ENCODE peak calls at places on chromosomes 3 and 15, in six cellular contexts. S, I, N, E, W and X are unnamed samples.

GRCh38 chr3:16993227-16993626 is 108.5 kb downstream of the PLCL2 start:
- DNase-seq in W (no peak), N (no peak), I (no peak), E (no peak), S (no peak), X (no peak)

GRCh38 chr3:139893963-139894637 is 40.9 kb upstream of the CLSTN2 start:
- DNase-seq in I (no peak), E (no peak), W (no peak), N (no peak), S (no peak), X (no peak)

GRCh38 chr3:123602325-123602724 is 17.5 kb upstream of the HACD2 start:
- DNase-seq in S (no peak), I (peak), E (peak), N (no peak), W (no peak), X (peak)

GRCh38 chr15:68924866-68925599 is 5.3 kb upstream of the SPESP1 start:
- DNase-seq in N (peak), I (peak), S (peak), E (peak), W (peak), X (peak)

GRCh38 chr3:38576131-38577088 is 73.1 kb downstream of the SCN5A start:
- DNase-seq in N (no peak), E (no peak), W (no peak), I (no peak), S (no peak), X (no peak)

GRCh38 chr3:74739242-74739641 is 124.8 kb upstream of the CNTN3 start:
- DNase-seq in S (no peak), E (no peak), I (no peak), N (no peak), W (no peak), X (no peak)

GRCh38 chr15:70322051-70322668 is 224.4 kb upstream of the TLE3 start:
- DNase-seq in I (no peak), E (no peak), N (no peak), W (no peak), S (peak), X (no peak)

GRCh38 chr3:32443471-32443870 is 51.8 kb downstream of the CMTM7 start:
- DNase-seq in I (peak), S (no peak), E (no peak), N (no peak), W (no peak), X (peak)

GRCh38 chr3:180284331-180285110 is 247.8 kb upstream of the PEX5L start:
- DNase-seq in E (no peak), W (no peak), S (no peak), N (no peak), I (no peak), X (no peak)

GRCh38 chr3:170714151-170714550 is 128.3 kb upstream of the SLC7A14 start:
- DNase-seq in S (no peak), W (no peak), N (no peak), I (no peak), E (no peak), X (no peak)

GRCh38 chr3:65083240-65083639 is 395.4 kb upstream of the ADAMTS9 start:
- DNase-seq in S (no peak), W (no peak), N (no peak), E (no peak), I (no peak), X (no peak)

GRCh38 chr3:131033480-131034080 is 6.9 kb downstream of the NEK11 start:
- DNase-seq in I (peak), W (peak), S (no peak), E (peak), N (peak), X (peak)

GRCh38 chr3:101070260-101071121 is 77.3 kb upstream of the ABI3BP start:
- DNase-seq in W (peak), E (peak), I (peak), N (peak), S (peak), X (peak)

GRCh38 chr15:68442041-68442440 is 10.1 kb upstream of the ITGA11 start:
- DNase-seq in S (no peak), E (no peak), N (no peak), I (no peak), W (no peak), X (no peak)

GRCh38 chr3:23607184-23607847 is 198.4 kb upstream of the UBE2E1 start:
- DNase-seq in E (no peak), I (no peak), W (no peak), S (no peak), N (no peak), X (no peak)

GRCh38 chr3:48543271-48543866 is 13.2 kb downstream of the PFKFB4 start:
- DNase-seq in S (no peak), N (peak), I (no peak), W (no peak), E (no peak), X (no peak)
- TF ChIP-seq JUND in S (no peak), N (no peak), I (no peak), W (no peak), E (no peak), X (no peak)

DNA sequence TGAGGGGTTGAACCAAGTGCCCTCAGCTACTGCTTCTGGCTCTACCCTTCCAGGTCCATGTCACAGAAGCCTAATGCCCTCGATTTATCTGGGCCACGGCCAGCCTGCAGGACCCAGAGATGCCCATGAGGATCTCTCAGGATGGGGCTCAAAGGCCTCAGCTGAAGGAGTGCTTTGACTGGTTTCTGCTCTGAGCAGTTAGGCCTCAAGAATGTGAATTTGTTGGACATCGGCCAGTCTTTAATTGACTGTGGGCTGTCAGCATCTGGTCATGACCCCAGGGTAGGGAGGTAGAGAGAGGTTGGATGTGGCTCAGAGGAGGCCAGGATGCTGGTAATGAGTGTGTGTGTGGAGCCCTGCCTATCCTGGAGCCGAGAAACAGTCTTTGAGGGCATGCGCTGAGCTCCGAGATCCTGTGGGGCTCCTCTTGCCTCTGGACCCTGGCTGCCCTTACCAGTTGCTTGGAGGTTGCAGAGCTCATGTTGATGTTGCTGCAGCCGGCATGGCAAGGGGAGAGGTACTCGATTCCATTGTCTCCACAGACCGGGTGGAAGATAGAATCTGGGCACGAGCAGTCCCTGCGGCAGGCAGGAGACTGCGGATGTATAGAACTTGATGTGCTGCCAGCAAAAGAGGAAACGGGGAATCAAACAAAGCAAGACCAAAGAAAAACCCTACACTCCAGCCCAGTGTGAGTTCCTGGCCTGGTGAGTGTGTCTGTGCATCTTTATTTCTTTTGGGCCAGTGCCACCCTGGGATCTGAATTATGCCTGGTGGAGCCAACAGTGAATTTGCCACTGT is 49.2 kb upstream of the RAB6B start:
- DNase-seq in W (no peak), S (no peak), I (no peak), E (no peak), N (peak), X (no peak)
- TF ChIP-seq JUND in W (no peak), S (no peak), I (no peak), E (no peak), N (peak), X (no peak)

GRCh38 chr3:49378249-49378899 is 20.2 kb upstream of the GPX1 start:
- DNase-seq in W (no peak), E (peak), I (no peak), S (no peak), N (no peak), X (no peak)
- TF ChIP-seq JUND in W (no peak), E (no peak), I (no peak), S (no peak), N (no peak), X (no peak)

DNA sequence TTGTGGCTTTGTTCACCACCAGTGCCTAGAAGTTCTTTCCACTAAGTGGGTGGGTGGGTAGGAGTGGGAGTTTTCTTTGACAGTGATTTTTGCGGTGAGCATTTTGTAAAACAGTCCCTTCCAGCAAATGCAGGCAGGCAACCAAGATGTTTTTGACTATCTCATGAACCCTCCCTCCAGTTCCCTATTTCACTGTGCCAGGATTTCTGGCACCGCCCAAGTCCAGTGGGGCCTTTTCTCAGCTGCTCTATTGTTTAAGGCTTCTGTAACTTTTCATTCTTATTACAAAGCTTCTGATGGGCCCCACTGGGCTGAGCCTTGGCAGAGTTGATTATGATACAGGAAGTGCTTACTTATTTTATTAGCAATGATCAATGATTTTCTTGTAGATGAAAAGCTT is 236.0 kb downstream of the EDEM1 start:
- DNase-seq in N (no peak), S (no peak), E (no peak), I (no peak), W (no peak), X (no peak)
- TF ChIP-seq JUND in N (no peak), S (no peak), E (no peak), I (no peak), W (no peak), X (no peak)

GRCh38 chr3:172522871-172523818 is at the start of gene TNFSF10:
- DNase-seq in I (no peak), S (peak), E (peak), N (no peak), W (no peak), X (peak)
- TF ChIP-seq JUND in I (no peak), S (no peak), E (no peak), N (no peak), W (peak), X (no peak)

GRCh38 chr3:50890688-50891344 is 216.1 kb downstream of the DOCK3 start:
- DNase-seq in S (no peak), N (no peak), E (no peak), I (no peak), W (no peak), X (no peak)
- TF ChIP-seq JUND in S (no peak), N (no peak), E (no peak), I (no peak), W (no peak), X (no peak)

GRCh38 chr3:196942915-196943277 is 568 bp upstream of the NCBP2 start:
- DNase-seq in E (no peak), N (peak), W (peak), I (no peak), S (no peak), X (no peak)
- TF ChIP-seq JUND in E (no peak), N (no peak), W (no peak), I (no peak), S (no peak), X (no peak)

GRCh38 chr3:10193692-10194327 is 29.1 kb downstream of the IRAK2 start:
- DNase-seq in I (no peak), W (no peak), E (no peak), N (no peak), S (no peak), X (no peak)

GRCh38 chr3:10195692-10196091 is 31.0 kb downstream of the IRAK2 start:
- DNase-seq in S (no peak), E (no peak), N (no peak), I (no peak), W (peak), X (no peak)

GRCh38 chr3:10192953-10193691 is 28.4 kb downstream of the IRAK2 start:
- DNase-seq in W (peak), N (peak), S (peak), E (peak), I (no peak), X (no peak)

GRCh38 chr3:10196389-10197052 is 31.8 kb downstream of the IRAK2 start:
- DNase-seq in N (no peak), W (no peak), I (no peak), E (no peak), S (peak), X (no peak)

GRCh38 chr3:10194328-10195071 is 29.8 kb downstream of the IRAK2 start:
- DNase-seq in S (peak), I (no peak), N (no peak), W (peak), E (no peak), X (no peak)
- TF ChIP-seq JUND in S (no peak), I (no peak), N (no peak), W (no peak), E (no peak), X (no peak)

DNA sequence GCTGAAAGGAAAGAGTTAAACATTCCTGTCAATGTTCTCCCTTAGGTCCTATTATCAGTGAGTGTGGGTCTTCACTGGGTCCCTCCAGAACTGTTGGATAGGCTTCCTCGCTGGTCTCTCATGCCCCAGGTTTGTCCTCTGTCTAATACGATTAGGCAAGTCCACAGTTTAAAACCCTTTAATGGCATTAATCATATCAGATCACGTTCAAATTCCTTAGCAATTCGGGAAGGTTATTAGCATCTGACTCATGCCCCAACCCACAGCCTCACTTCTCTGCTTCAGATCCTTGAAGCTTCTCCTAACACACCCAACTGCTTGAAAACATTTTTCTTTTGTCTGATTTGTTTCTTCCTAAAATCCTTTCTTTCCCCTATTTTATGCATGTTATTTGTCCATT is 224.3 kb upstream of the ATP10A start:
- DNase-seq in I (no peak), N (no peak), S (no peak), W (no peak), E (no peak), X (no peak)
- TF ChIP-seq JUND in I (no peak), N (no peak), S (no peak), W (no peak), E (no peak), X (no peak)